ENCODE peak calls at places on chromosome 7, in six cellular contexts. One of them, this sample, is unnamed.

GRCh38 chr7:95716357-95717122 is 55.8 kb upstream of the DYNC1I1 start:
- DNase-seq in aorta: no peak
- DNase-seq in CD8-positive, alpha-beta memory T cell: no peak
- DNase-seq in CD4-positive, CD25-positive, alpha-beta regulatory T cell: no peak
- DNase-seq in right lobe of liver: no peak
- DNase-seq in heart left ventricle: peak; percentile 14
- DNase-seq in this sample: no peak

GRCh38 chr7:139635521-139636240 is 112.2 kb downstream of the CLEC2L start:
- DNase-seq in aorta: no peak
- DNase-seq in CD8-positive, alpha-beta memory T cell: peak; percentile 80
- DNase-seq in CD4-positive, CD25-positive, alpha-beta regulatory T cell: peak; percentile 19
- DNase-seq in right lobe of liver: no peak
- DNase-seq in heart left ventricle: no peak
- DNase-seq in this sample: no peak

GRCh38 chr7:36309716-36310115 is 79.9 kb upstream of the ANLN start:
- DNase-seq in aorta: no peak
- DNase-seq in CD8-positive, alpha-beta memory T cell: no peak
- DNase-seq in CD4-positive, CD25-positive, alpha-beta regulatory T cell: no peak
- DNase-seq in right lobe of liver: no peak
- DNase-seq in heart left ventricle: no peak
- DNase-seq in this sample: no peak

GRCh38 chr7:124751017-124751416 is 14.6 kb downstream of the GPR37 start:
- DNase-seq in aorta: no peak
- DNase-seq in CD8-positive, alpha-beta memory T cell: no peak
- DNase-seq in CD4-positive, CD25-positive, alpha-beta regulatory T cell: no peak
- DNase-seq in right lobe of liver: no peak
- DNase-seq in heart left ventricle: no peak
- DNase-seq in this sample: no peak

GRCh38 chr7:18387191-18387720 is 108.3 kb upstream of the HDAC9 start:
- DNase-seq in aorta: no peak
- DNase-seq in CD8-positive, alpha-beta memory T cell: no peak
- DNase-seq in CD4-positive, CD25-positive, alpha-beta regulatory T cell: no peak
- DNase-seq in right lobe of liver: no peak
- DNase-seq in heart left ventricle: no peak
- DNase-seq in this sample: no peak

GRCh38 chr7:3482147-3482921 is 181.3 kb downstream of the SDK1 start:
- DNase-seq in aorta: no peak
- DNase-seq in CD8-positive, alpha-beta memory T cell: no peak
- DNase-seq in CD4-positive, CD25-positive, alpha-beta regulatory T cell: no peak
- DNase-seq in right lobe of liver: no peak
- DNase-seq in heart left ventricle: no peak
- DNase-seq in this sample: no peak

GRCh38 chr7:67398916-67399315 is 402.3 kb downstream of the TYW1 start:
- DNase-seq in aorta: no peak
- DNase-seq in CD8-positive, alpha-beta memory T cell: no peak
- DNase-seq in CD4-positive, CD25-positive, alpha-beta regulatory T cell: no peak
- DNase-seq in right lobe of liver: no peak
- DNase-seq in heart left ventricle: no peak
- DNase-seq in this sample: no peak

GRCh38 chr7:40244226-40244625 is 109.4 kb downstream of the SUGCT start:
- DNase-seq in aorta: no peak
- DNase-seq in CD8-positive, alpha-beta memory T cell: no peak
- DNase-seq in CD4-positive, CD25-positive, alpha-beta regulatory T cell: no peak
- DNase-seq in right lobe of liver: no peak
- DNase-seq in heart left ventricle: no peak
- DNase-seq in this sample: no peak

GRCh38 chr7:25295404-25295803 is 67.1 kb upstream of the NPVF start:
- DNase-seq in aorta: no peak
- DNase-seq in CD8-positive, alpha-beta memory T cell: no peak
- DNase-seq in CD4-positive, CD25-positive, alpha-beta regulatory T cell: no peak
- DNase-seq in right lobe of liver: no peak
- DNase-seq in heart left ventricle: no peak
- DNase-seq in this sample: no peak

GRCh38 chr7:132433286-132433685 is 143.0 kb downstream of the PLXNA4 start:
- DNase-seq in aorta: no peak
- DNase-seq in CD8-positive, alpha-beta memory T cell: no peak
- DNase-seq in CD4-positive, CD25-positive, alpha-beta regulatory T cell: no peak
- DNase-seq in right lobe of liver: no peak
- DNase-seq in heart left ventricle: no peak
- DNase-seq in this sample: no peak

GRCh38 chr7:150937848-150938561 is 40.1 kb downstream of the KCNH2 start:
- DNase-seq in aorta: peak; percentile 74
- DNase-seq in CD8-positive, alpha-beta memory T cell: no peak
- DNase-seq in CD4-positive, CD25-positive, alpha-beta regulatory T cell: no peak
- DNase-seq in right lobe of liver: peak; percentile 47
- DNase-seq in heart left ventricle: no peak
- DNase-seq in this sample: no peak

GRCh38 chr7:6423942-6424701 is 23.6 kb downstream of the DAGLB start:
- DNase-seq in aorta: no peak
- DNase-seq in CD8-positive, alpha-beta memory T cell: no peak
- DNase-seq in CD4-positive, CD25-positive, alpha-beta regulatory T cell: no peak
- DNase-seq in right lobe of liver: peak; percentile 72
- DNase-seq in heart left ventricle: peak; percentile 37
- DNase-seq in this sample: no peak

GRCh38 chr7:1950623-1951523 is 280.8 kb downstream of the ELFN1 start:
- DNase-seq in aorta: peak; percentile 69
- DNase-seq in CD8-positive, alpha-beta memory T cell: no peak
- DNase-seq in CD4-positive, CD25-positive, alpha-beta regulatory T cell: no peak
- DNase-seq in right lobe of liver: peak; percentile 54
- DNase-seq in heart left ventricle: peak; percentile 45
- DNase-seq in this sample: no peak

GRCh38 chr7:91519241-91520200 is 255.3 kb downstream of the FZD1 start:
- DNase-seq in aorta: no peak
- DNase-seq in CD8-positive, alpha-beta memory T cell: no peak
- DNase-seq in CD4-positive, CD25-positive, alpha-beta regulatory T cell: no peak
- DNase-seq in right lobe of liver: no peak
- DNase-seq in heart left ventricle: no peak
- DNase-seq in this sample: no peak

GRCh38 chr7:110157631-110158362 is 933.1 kb upstream of the LRRN3 start:
- DNase-seq in aorta: no peak
- DNase-seq in CD8-positive, alpha-beta memory T cell: no peak
- DNase-seq in CD4-positive, CD25-positive, alpha-beta regulatory T cell: no peak
- DNase-seq in right lobe of liver: no peak
- DNase-seq in heart left ventricle: no peak
- DNase-seq in this sample: no peak

GRCh38 chr7:18208921-18209320 is 181.3 kb upstream of the PRPS1L1 start:
- DNase-seq in aorta: no peak
- DNase-seq in CD8-positive, alpha-beta memory T cell: no peak
- DNase-seq in CD4-positive, CD25-positive, alpha-beta regulatory T cell: no peak
- DNase-seq in right lobe of liver: no peak
- DNase-seq in heart left ventricle: no peak
- DNase-seq in this sample: no peak

GRCh38 chr7:27154901-27155815 is 1.3 kb downstream of the HOXA7 start:
- DNase-seq in aorta: peak; percentile 84
- DNase-seq in CD8-positive, alpha-beta memory T cell: no peak
- DNase-seq in CD4-positive, CD25-positive, alpha-beta regulatory T cell: no peak
- DNase-seq in right lobe of liver: no peak
- DNase-seq in heart left ventricle: no peak
- DNase-seq in this sample: no peak

GRCh38 chr7:127865466-127865865 is 165.8 kb downstream of the LRRC4 start:
- DNase-seq in aorta: no peak
- DNase-seq in CD8-positive, alpha-beta memory T cell: no peak
- DNase-seq in CD4-positive, CD25-positive, alpha-beta regulatory T cell: no peak
- DNase-seq in right lobe of liver: no peak
- DNase-seq in heart left ventricle: no peak
- DNase-seq in this sample: no peak

GRCh38 chr7:48246073-48246472 is 74.8 kb downstream of the ABCA13 start:
- DNase-seq in aorta: no peak
- DNase-seq in CD8-positive, alpha-beta memory T cell: no peak
- DNase-seq in CD4-positive, CD25-positive, alpha-beta regulatory T cell: no peak
- DNase-seq in right lobe of liver: no peak
- DNase-seq in heart left ventricle: no peak
- DNase-seq in this sample: peak; percentile 57

GRCh38 chr7:48244902-48245301 is 73.6 kb downstream of the ABCA13 start:
- DNase-seq in aorta: no peak
- DNase-seq in CD8-positive, alpha-beta memory T cell: no peak
- DNase-seq in CD4-positive, CD25-positive, alpha-beta regulatory T cell: no peak
- DNase-seq in right lobe of liver: no peak
- DNase-seq in heart left ventricle: peak; percentile 37
- DNase-seq in this sample: no peak

GRCh38 chr7:48237354-48237753 is 66.1 kb downstream of the ABCA13 start:
- DNase-seq in aorta: no peak
- DNase-seq in CD8-positive, alpha-beta memory T cell: no peak
- DNase-seq in CD4-positive, CD25-positive, alpha-beta regulatory T cell: no peak
- DNase-seq in right lobe of liver: no peak
- DNase-seq in heart left ventricle: no peak
- DNase-seq in this sample: no peak

DNA sequence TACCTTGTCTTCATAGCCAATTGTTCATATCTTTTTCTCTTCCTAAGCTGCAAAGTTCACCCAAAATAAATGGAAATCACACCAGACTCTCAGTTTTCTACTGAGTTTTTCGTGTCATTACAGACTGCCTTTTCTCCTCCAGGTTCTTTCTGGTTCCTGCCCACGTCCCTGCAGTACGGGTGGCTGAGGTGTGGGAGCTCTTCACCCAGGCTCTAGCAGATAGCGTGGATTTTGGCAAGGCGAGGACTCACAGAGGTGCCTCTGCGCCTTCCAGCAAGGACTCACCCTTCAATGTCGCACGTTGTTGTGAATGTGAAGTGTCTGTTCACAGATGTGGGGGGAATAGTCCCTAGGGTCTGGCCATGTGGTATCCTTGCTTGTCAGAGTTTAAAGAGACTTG is 71.6 kb downstream of the ABCA13 start:
- DNase-seq in aorta: no peak
- DNase-seq in CD8-positive, alpha-beta memory T cell: no peak
- DNase-seq in CD4-positive, CD25-positive, alpha-beta regulatory T cell: no peak
- DNase-seq in right lobe of liver: no peak
- DNase-seq in heart left ventricle: no peak
- DNase-seq in this sample: no peak
- H3K27me3 ChIP-seq in aorta: no peaks in the 10 kb centered on the region
- H3K27me3 ChIP-seq in CD8-positive, alpha-beta memory T cell: no peaks in the 10 kb centered on the region
- H3K27me3 ChIP-seq in CD4-positive, CD25-positive, alpha-beta regulatory T cell: no peaks in the 10 kb centered on the region
- H3K27me3 ChIP-seq in right lobe of liver: no peaks in the 10 kb centered on the region
- H3K27me3 ChIP-seq in heart left ventricle: no peaks in the 10 kb centered on the region
- H3K27me3 ChIP-seq in this sample: no peaks in the 10 kb centered on the region

GRCh38 chr7:28957064-28957821 is 887 bp downstream of the TRIL start:
- DNase-seq in aorta: peak; percentile 81
- DNase-seq in CD8-positive, alpha-beta memory T cell: no peak
- DNase-seq in CD4-positive, CD25-positive, alpha-beta regulatory T cell: no peak
- DNase-seq in right lobe of liver: no peak
- DNase-seq in heart left ventricle: peak; percentile 18
- DNase-seq in this sample: peak; percentile 34

GRCh38 chr7:28956608-28957063 is 1.5 kb downstream of the TRIL start:
- DNase-seq in aorta: peak; percentile 85
- DNase-seq in CD8-positive, alpha-beta memory T cell: no peak
- DNase-seq in CD4-positive, CD25-positive, alpha-beta regulatory T cell: no peak
- DNase-seq in right lobe of liver: peak; percentile 74
- DNase-seq in heart left ventricle: peak; percentile 60
- DNase-seq in this sample: peak; percentile 72

GRCh38 chr7:28955356-28955722 is 2.8 kb downstream of the TRIL start:
- DNase-seq in aorta: no peak
- DNase-seq in CD8-positive, alpha-beta memory T cell: no peak
- DNase-seq in CD4-positive, CD25-positive, alpha-beta regulatory T cell: no peak
- DNase-seq in right lobe of liver: no peak
- DNase-seq in heart left ventricle: no peak
- DNase-seq in this sample: no peak

GRCh38 chr7:28954936-28955335 is 3.2 kb downstream of the TRIL start:
- DNase-seq in aorta: no peak
- DNase-seq in CD8-positive, alpha-beta memory T cell: no peak
- DNase-seq in CD4-positive, CD25-positive, alpha-beta regulatory T cell: no peak
- DNase-seq in right lobe of liver: no peak
- DNase-seq in heart left ventricle: no peak
- DNase-seq in this sample: no peak

GRCh38 chr7:28955723-28956607 is 2.2 kb downstream of the TRIL start:
- DNase-seq in aorta: peak; percentile 89
- DNase-seq in CD8-positive, alpha-beta memory T cell: no peak
- DNase-seq in CD4-positive, CD25-positive, alpha-beta regulatory T cell: no peak
- DNase-seq in right lobe of liver: peak; percentile 91
- DNase-seq in heart left ventricle: peak; percentile 80
- DNase-seq in this sample: peak; percentile 83
- H3K27me3 ChIP-seq in aorta: no peaks in the 10 kb centered on the region
- H3K27me3 ChIP-seq in CD8-positive, alpha-beta memory T cell: peaks cover 17% of the 10 kb centered on the region
- H3K27me3 ChIP-seq in CD4-positive, CD25-positive, alpha-beta regulatory T cell: peaks cover 10% of the 10 kb centered on the region
- H3K27me3 ChIP-seq in right lobe of liver: no peaks in the 10 kb centered on the region
- H3K27me3 ChIP-seq in heart left ventricle: no peaks in the 10 kb centered on the region
- H3K27me3 ChIP-seq in this sample: no peaks in the 10 kb centered on the region

GRCh38 chr7:76281006-76281705 is 21.3 kb upstream of the HSPB1 start:
- DNase-seq in aorta: peak; percentile 80
- DNase-seq in CD8-positive, alpha-beta memory T cell: no peak
- DNase-seq in CD4-positive, CD25-positive, alpha-beta regulatory T cell: no peak
- DNase-seq in right lobe of liver: no peak
- DNase-seq in heart left ventricle: no peak
- DNase-seq in this sample: no peak
- H3K27me3 ChIP-seq in aorta: no peaks in the 10 kb centered on the region
- H3K27me3 ChIP-seq in CD8-positive, alpha-beta memory T cell: peaks cover 15% of the 10 kb centered on the region
- H3K27me3 ChIP-seq in CD4-positive, CD25-positive, alpha-beta regulatory T cell: peaks cover 12% of the 10 kb centered on the region
- H3K27me3 ChIP-seq in right lobe of liver: no peaks in the 10 kb centered on the region
- H3K27me3 ChIP-seq in heart left ventricle: no peaks in the 10 kb centered on the region
- H3K27me3 ChIP-seq in this sample: no peaks in the 10 kb centered on the region

DNA sequence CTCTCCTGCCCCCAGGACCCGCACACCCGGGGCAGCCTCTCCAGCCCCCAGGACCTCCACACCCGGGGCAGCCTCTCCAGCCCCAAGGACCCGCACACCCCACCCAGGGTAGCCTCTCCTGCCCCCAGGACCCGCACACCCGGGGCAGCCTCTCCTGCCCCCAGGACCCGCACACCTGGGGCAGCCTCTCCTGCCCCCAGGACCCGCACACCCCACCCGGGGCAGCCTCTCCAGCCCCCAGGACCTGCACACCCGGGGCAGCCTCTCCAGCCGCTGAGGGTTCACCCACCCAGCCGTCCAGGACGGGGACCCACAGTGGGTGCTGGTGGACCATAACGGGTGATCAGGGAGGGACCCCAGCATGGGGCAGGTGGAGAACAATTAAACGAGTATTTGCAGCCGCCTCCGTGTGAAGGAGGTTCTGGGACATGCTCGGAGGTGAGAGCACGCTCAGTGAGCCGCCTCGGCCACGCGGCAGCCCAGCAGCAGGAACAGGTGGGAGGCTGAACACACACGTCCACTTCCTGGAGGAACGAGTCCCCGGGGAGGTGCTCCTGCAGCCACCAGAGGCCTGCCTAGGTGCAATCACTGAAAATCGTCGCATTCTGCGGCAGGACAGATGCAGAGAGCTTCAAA is 107.9 kb downstream of the PDGFA start:
- DNase-seq in aorta: peak; percentile 34
- DNase-seq in CD8-positive, alpha-beta memory T cell: no peak
- DNase-seq in CD4-positive, CD25-positive, alpha-beta regulatory T cell: no peak
- DNase-seq in right lobe of liver: peak; percentile 36
- DNase-seq in heart left ventricle: no peak
- DNase-seq in this sample: no peak
- H3K27me3 ChIP-seq in aorta: no peaks in the 10 kb centered on the region
- H3K27me3 ChIP-seq in CD8-positive, alpha-beta memory T cell: no peaks in the 10 kb centered on the region
- H3K27me3 ChIP-seq in CD4-positive, CD25-positive, alpha-beta regulatory T cell: no peaks in the 10 kb centered on the region
- H3K27me3 ChIP-seq in right lobe of liver: no peaks in the 10 kb centered on the region
- H3K27me3 ChIP-seq in heart left ventricle: peaks cover 4% of the 10 kb centered on the region
- H3K27me3 ChIP-seq in this sample: peaks cover 4% of the 10 kb centered on the region

GRCh38 chr7:157023589-157023905 is 13.1 kb upstream of the MNX1 start:
- DNase-seq in aorta: no peak
- DNase-seq in CD8-positive, alpha-beta memory T cell: no peak
- DNase-seq in CD4-positive, CD25-positive, alpha-beta regulatory T cell: no peak
- DNase-seq in right lobe of liver: no peak
- DNase-seq in heart left ventricle: no peak
- DNase-seq in this sample: no peak
- H3K27me3 ChIP-seq in aorta: no peaks in the 10 kb centered on the region
- H3K27me3 ChIP-seq in CD8-positive, alpha-beta memory T cell: peaks cover 45% of the 10 kb centered on the region
- H3K27me3 ChIP-seq in CD4-positive, CD25-positive, alpha-beta regulatory T cell: peaks cover 29% of the 10 kb centered on the region
- H3K27me3 ChIP-seq in right lobe of liver: peaks cover 46% of the 10 kb centered on the region
- H3K27me3 ChIP-seq in heart left ventricle: peaks cover 78% of the 10 kb centered on the region
- H3K27me3 ChIP-seq in this sample: peaks cover 13% of the 10 kb centered on the region

This sample was measured in lung.